ENCODE peak calls at places on chromosomes 3 and 15, in four cellular contexts. Q is C1 segment of cervical spinal cord; T is stimulated activated CD4-positive, alpha-beta T cell treated with anti-CD3 and anti-CD28 coated beads, Interleukin-12 subunit alpha, Interleukin-12 subunit beta, amount 100 ng/mL, for 48 hours; C is AG04450. P is an unnamed sample.
A peak's percentile ranks its signal among the peaks of the same experiment; 100 is the strongest.

GRCh38 chr3:51604212-51604611 is 65.7 kb downstream of the RAD54L2 start:
- DNase-seq in C (no peak), Q (no peak), T (no peak), P (no peak)

GRCh38 chr15:84812842-84813241 is 4.3 kb upstream of the ALPK3 start:
- DNase-seq in T (no peak), C (no peak), Q (no peak), P (no peak)

GRCh38 chr3:156455839-156456238 is 99.1 kb downstream of the SSR3 start:
- DNase-seq in C (no peak), Q (no peak), T (no peak), P (no peak)

GRCh38 chr3:128784228-128784627 is 58.2 kb downstream of the RAB7A start:
- DNase-seq in Q (peak; percentile 84), C (no peak), T (no peak), P (peak; percentile 36)

GRCh38 chr3:194801378-194802124 is 115.9 kb downstream of the FAM43A start:
- DNase-seq in T (no peak), C (no peak), Q (no peak), P (no peak)

GRCh38 chr15:66369773-66370651 is 13.5 kb upstream of the TIPIN start:
- DNase-seq in T (no peak), Q (no peak), C (no peak), P (peak; percentile 62)

GRCh38 chr15:33309602-33310276 is 1.0 kb upstream of the RYR3 start:
- DNase-seq in C (no peak), Q (no peak), T (no peak), P (peak; percentile 72)

GRCh38 chr3:57757642-57758297 is 1.7 kb downstream of the SLMAP start:
- DNase-seq in C (no peak), T (no peak), Q (no peak), P (no peak)

GRCh38 chr3:39962566-39962965 is 153.2 kb downstream of the MYRIP start:
- DNase-seq in Q (no peak), T (no peak), C (no peak), P (no peak)

GRCh38 chr3:194989251-194989650 is 281.7 kb downstream of the XXYLT1 start:
- DNase-seq in T (no peak), Q (no peak), C (no peak), P (peak; percentile 69)

GRCh38 chr3:100087203-100087602 is 27.1 kb downstream of the FILIP1L start:
- DNase-seq in C (no peak), T (no peak), Q (no peak), P (no peak)

GRCh38 chr15:90340345-90340744 is 11.7 kb upstream of the ZNF774 start:
- DNase-seq in C (no peak), Q (no peak), T (no peak), P (no peak)

GRCh38 chr15:77830041-77830440 is 197.3 kb upstream of the LINGO1 start:
- DNase-seq in Q (no peak), C (no peak), T (no peak), P (peak; percentile 26)

GRCh38 chr3:182342252-182342651 is 451.1 kb upstream of the ATP11B start:
- DNase-seq in Q (no peak), T (no peak), C (no peak), P (no peak)

GRCh38 chr3:6560259-6560658 is 300.7 kb upstream of the GRM7 start:
- DNase-seq in C (no peak), T (no peak), Q (no peak), P (no peak)

GRCh38 chr15:89114974-89115373 is 26.7 kb downstream of the ABHD2 start:
- DNase-seq in T (no peak), Q (peak; percentile 63), C (peak; percentile 38), P (no peak)

GRCh38 chr3:134110963-134111362 is 81.2 kb upstream of the SLCO2A1 start:
- DNase-seq in T (no peak), Q (no peak), C (no peak), P (no peak)

GRCh38 chr15:83555383-83555782 is 98.5 kb upstream of the ADAMTSL3 start:
- DNase-seq in C (no peak), T (no peak), Q (no peak), P (no peak)

GRCh38 chr3:80785475-80785874 is 976.0 kb downstream of the GBE1 start:
- DNase-seq in C (no peak), T (no peak), Q (no peak), P (no peak)

GRCh38 chr15:40338921-40339620 is 1.7 kb downstream of the CCDC9B start:
- DNase-seq in C (peak; percentile 74), T (no peak), Q (no peak), P (no peak)

P was measured in MV-4-11.